ENCODE peak calls at places on chromosomes 12 and 14, in four cellular contexts. I is HepG2, U is K562, A is GM12878. Y is an unnamed sample.
A peak's percentile ranks its signal among the peaks of the same experiment; 100 is the strongest.

GRCh38 chr12:31773223-31773750 is 44.5 kb upstream of the AMN1 start:
- DNase-seq in I (peak; percentile 88), U (no peak), A (no peak), Y (no peak)

GRCh38 chr12:45547822-45548221 is 181.7 kb upstream of the ARID2 start:
- DNase-seq in I (no peak), U (no peak), A (no peak), Y (no peak)

GRCh38 chr12:7555752-7556151 is 52.2 kb upstream of the CD163 start:
- DNase-seq in I (no peak), U (peak; percentile 13), A (no peak), Y (no peak)

GRCh38 chr14:37546621-37547447 is 48.2 kb downstream of the FOXA1 start:
- DNase-seq in I (peak; percentile 100), U (no peak), A (no peak), Y (no peak)

GRCh38 chr14:102512713-102513373 is 3.3 kb upstream of the ANKRD9 start:
- DNase-seq in I (no peak), U (no peak), A (no peak), Y (no peak)

GRCh38 chr12:124675881-124676688 is 108.7 kb upstream of the NCOR2 start:
- DNase-seq in I (no peak), U (no peak), A (no peak), Y (no peak)

GRCh38 chr12:75935544-75936242 is 95.9 kb downstream of the PHLDA1 start:
- DNase-seq in I (peak; percentile 44), U (no peak), A (no peak), Y (no peak)

GRCh38 chr12:96466939-96467751 is 22.2 kb upstream of the CFAP54 start:
- DNase-seq in I (no peak), U (no peak), A (no peak), Y (no peak)

GRCh38 chr14:73712540-73713141 is 1.5 kb downstream of the PNMA1 start:
- DNase-seq in I (no peak), U (peak; percentile 29), A (no peak), Y (no peak)

GRCh38 chr14:59303216-59303615 is 114.7 kb downstream of the DAAM1 start:
- DNase-seq in I (no peak), U (no peak), A (no peak), Y (no peak)

GRCh38 chr12:132690112-132690511 is 2.7 kb downstream of the PXMP2 start:
- DNase-seq in I (no peak), U (no peak), A (no peak), Y (no peak)

GRCh38 chr12:87518508-87518907 is 510.7 kb downstream of the C12orf50 start:
- DNase-seq in I (no peak), U (no peak), A (no peak), Y (no peak)

GRCh38 chr14:90784621-90785270 is 31.5 kb downstream of the TTC7B start:
- DNase-seq in I (no peak), U (no peak), A (no peak), Y (no peak)

GRCh38 chr12:109966531-109966930 is 29.6 kb downstream of the GIT2 start:
- DNase-seq in I (no peak), U (no peak), A (no peak), Y (no peak)

GRCh38 chr14:65290830-65291229 is 121.7 kb upstream of the FUT8 start:
- DNase-seq in I (peak; percentile 68), U (no peak), A (no peak), Y (no peak)

GRCh38 chr12:123916729-123917128 is 55.9 kb downstream of the CCDC92 start:
- DNase-seq in I (no peak), U (no peak), A (no peak), Y (no peak)

GRCh38 chr12:1325666-1326065 is 268.7 kb downstream of the FBXL14 start:
- DNase-seq in I (no peak), U (no peak), A (no peak), Y (no peak)

GRCh38 chr12:96061864-96062453 is 26.6 kb upstream of the LTA4H start:
- DNase-seq in I (peak; percentile 54), U (peak; percentile 59), A (peak; percentile 79), Y (peak; percentile 69)

GRCh38 chr14:96940009-96940408 is 142.8 kb downstream of the VRK1 start:
- DNase-seq in I (peak; percentile 16), U (peak; percentile 57), A (no peak), Y (no peak)

GRCh38 chr14:105165761-105166485 is 2.7 kb downstream of the JAG2 start:
- DNase-seq in I (no peak), U (no peak), A (no peak), Y (no peak)

GRCh38 chr12:118922405-118922804 is 58.9 kb upstream of the SRRM4 start:
- DNase-seq in I (no peak), U (no peak), A (no peak), Y (no peak)

GRCh38 chr12:132771126-132771838 is 9.7 kb upstream of the ANKLE2 start:
- DNase-seq in I (no peak), U (no peak), A (no peak), Y (no peak)

GRCh38 chr14:86055512-86055911 is 525.6 kb downstream of the FLRT2 start:
- DNase-seq in I (no peak), U (no peak), A (no peak), Y (no peak)

GRCh38 chr12:44812062-44812461 is 64.1 kb downstream of the NELL2 start:
- DNase-seq in I (no peak), U (no peak), A (no peak), Y (peak; percentile 12)

GRCh38 chr14:56118611-56119181 is 485 bp downstream of the PELI2 start:
- DNase-seq in I (no peak), U (no peak), A (no peak), Y (no peak)

GRCh38 chr12:56571131-56571530 is 49.5 kb downstream of the RBMS2 start:
- DNase-seq in I (no peak), U (no peak), A (no peak), Y (no peak)

GRCh38 chr12:98424726-98425401 is 90.5 kb upstream of the TMPO start:
- DNase-seq in I (peak; percentile 46), U (peak; percentile 60), A (no peak), Y (peak; percentile 68)

GRCh38 chr12:53939141-53940108 is 794 bp downstream of the HOXC13 start:
- DNase-seq in I (peak; percentile 24), U (no peak), A (no peak), Y (peak; percentile 39)

GRCh38 chr12:85955127-85955526 is 81.0 kb downstream of the NTS start:
- DNase-seq in I (no peak), U (no peak), A (no peak), Y (no peak)

GRCh38 chr12:59164991-59165718 is 244.9 kb upstream of the LRIG3 start:
- DNase-seq in I (peak; percentile 13), U (no peak), A (no peak), Y (no peak)

GRCh38 chr12:34354239-34355200 is 332.2 kb downstream of the ALG10 start:
- DNase-seq in I (no peak), U (no peak), A (no peak), Y (no peak)

GRCh38 chr12:34119366-34119765 is 97.1 kb downstream of the ALG10 start:
- DNase-seq in I (no peak), U (no peak), A (no peak), Y (no peak)

GRCh38 chr14:67584931-67585330 is 15.1 kb downstream of the PIGH start:
- DNase-seq in I (no peak), U (no peak), A (no peak), Y (no peak)

GRCh38 chr12:124422142-124422569 is 127.3 kb downstream of the RFLNA start:
- DNase-seq in I (no peak), U (peak; percentile 58), A (no peak), Y (no peak)

GRCh38 chr12:116659771-116660481 is 77.9 kb downstream of the SPRING1 start:
- DNase-seq in I (no peak), U (no peak), A (no peak), Y (no peak)

GRCh38 chr14:58770501-58770982 is 132.8 kb downstream of the DACT1 start:
- DNase-seq in I (no peak), U (no peak), A (no peak), Y (no peak)

GRCh38 chr12:89185889-89186288 is 166.4 kb downstream of the DUSP6 start:
- DNase-seq in I (no peak), U (no peak), A (no peak), Y (no peak)

GRCh38 chr12:89181271-89181920 is 170.9 kb downstream of the DUSP6 start:
- DNase-seq in I (no peak), U (no peak), A (no peak), Y (no peak)

GRCh38 chr12:89185181-89185580 is 167.1 kb downstream of the DUSP6 start:
- DNase-seq in I (no peak), U (no peak), A (no peak), Y (no peak)

GRCh38 chr12:89187507-89187906 is 164.8 kb downstream of the DUSP6 start:
- DNase-seq in I (no peak), U (no peak), A (no peak), Y (no peak)

GRCh38 chr12:89183985-89184435 is 168.3 kb downstream of the DUSP6 start:
- DNase-seq in I (no peak), U (no peak), A (no peak), Y (no peak)
- TF ChIP-seq TARDBP in I (no peak), U (no peak), A (no peak), Y (no peak)

GRCh38 chr14:100132903-100133510 is 26.4 kb downstream of the DEGS2 start:
- DNase-seq in I (no peak), U (no peak), A (no peak), Y (no peak)

GRCh38 chr14:100132161-100132902 is 27.1 kb downstream of the DEGS2 start:
- DNase-seq in I (no peak), U (no peak), A (no peak), Y (no peak)

GRCh38 chr14:100135073-100135472 is 24.4 kb downstream of the DEGS2 start:
- DNase-seq in I (no peak), U (no peak), A (no peak), Y (no peak)

GRCh38 chr14:100135784-100136183 is 23.7 kb downstream of the DEGS2 start:
- DNase-seq in I (no peak), U (no peak), A (no peak), Y (no peak)

GRCh38 chr14:100134591-100134990 is 24.9 kb downstream of the DEGS2 start:
- DNase-seq in I (no peak), U (no peak), A (no peak), Y (no peak)
- TF ChIP-seq TARDBP in I (no peak), U (no peak), A (no peak), Y (no peak)

GRCh38 chr12:120222288-120222832 is 21.4 kb upstream of the RPLP0 start:
- DNase-seq in I (no peak), U (no peak), A (no peak), Y (no peak)
- TF ChIP-seq TARDBP in I (no peak), U (no peak), A (no peak), Y (no peak)

GRCh38 chr12:128382946-128383739 is 116.2 kb downstream of the TMEM132C start:
- DNase-seq in I (no peak), U (no peak), A (no peak), Y (no peak)

GRCh38 chr12:128388461-128388921 is 121.5 kb downstream of the TMEM132C start:
- DNase-seq in I (no peak), U (no peak), A (no peak), Y (no peak)

GRCh38 chr12:128381961-128382360 is 115.0 kb downstream of the TMEM132C start:
- DNase-seq in I (no peak), U (no peak), A (no peak), Y (no peak)

GRCh38 chr12:128385736-128386135 is 118.8 kb downstream of the TMEM132C start:
- DNase-seq in I (no peak), U (no peak), A (no peak), Y (no peak)

GRCh38 chr12:128387811-128388422 is 120.9 kb downstream of the TMEM132C start:
- DNase-seq in I (peak; percentile 27), U (peak; percentile 46), A (no peak), Y (peak; percentile 57)
- TF ChIP-seq TARDBP in I (no peak), U (no peak), A (no peak), Y (no peak)